ENCODE peak calls at places on chromosomes 12 and 14, in ten cellular contexts. L is stimulated activated CD8-positive, alpha-beta memory T cell treated with anti-CD3 and anti-CD28 coated beads, Interleukin-2, amount 100 ng/mL, for 1 hour; A is left cardiac atrium; P is activated naive CD4-positive, alpha-beta T cell; C is EL; X is fibroblast of the conjunctiva; Y is T-helper 1 cell; I is SW 1271; H is stimulated activated CD4-positive, alpha-beta T cell treated with anti-CD3 and anti-CD28 coated beads, Interleukin-15, amount 100 ng/mL, for 1 hour; T is fibroblast of the aortic adventitia. S is an unnamed sample.

GRCh38 chr12:68240975-68241374 is 12.4 kb downstream of the IL22 start:
- DNase-seq in C (peak), Y (no peak), T (peak), I (no peak), P (no peak), A (no peak), X (no peak), H (no peak), L (no peak), S (no peak)

GRCh38 chr12:25126086-25126485 is 68.9 kb downstream of the DNAI7 start:
- DNase-seq in L (no peak), T (no peak), A (no peak), Y (no peak), I (no peak), P (no peak), H (no peak), C (no peak), X (no peak), S (no peak)

GRCh38 chr12:23964812-23965211 is 15.3 kb upstream of the SOX5 start:
- DNase-seq in A (no peak), H (no peak), Y (no peak), T (no peak), L (no peak), X (no peak), C (no peak), P (no peak), I (no peak), S (no peak)

GRCh38 chr12:82517027-82517426 is 158.7 kb downstream of the METTL25 start:
- DNase-seq in C (peak), L (no peak), H (no peak), X (no peak), A (no peak), P (no peak), I (no peak), Y (no peak), T (no peak), S (peak)

GRCh38 chr14:64841121-64841611 is 38.5 kb downstream of the SPTB start:
- DNase-seq in C (peak), P (no peak), Y (no peak), I (peak), T (peak), X (peak), A (no peak), H (no peak), L (no peak), S (peak)

GRCh38 chr14:33617154-33617553 is 333.7 kb downstream of the EGLN3 start:
- DNase-seq in A (no peak), I (no peak), L (no peak), P (no peak), H (no peak), X (peak), T (peak), C (peak), Y (no peak), S (no peak)

GRCh38 chr14:72826039-72826438 is 67.9 kb downstream of the DPF3 start:
- DNase-seq in P (no peak), T (no peak), C (no peak), Y (no peak), X (no peak), I (no peak), H (no peak), L (no peak), A (no peak), S (no peak)

GRCh38 chr12:71158361-71158882 is 623 bp upstream of the TSPAN8 start:
- DNase-seq in C (no peak), X (no peak), T (peak), A (no peak), Y (no peak), P (no peak), H (no peak), L (no peak), I (no peak), S (peak)

GRCh38 chr14:100072783-100073346 is 7.6 kb downstream of the EVL start:
- DNase-seq in C (no peak), H (no peak), I (no peak), L (no peak), P (no peak), T (no peak), Y (peak), X (no peak), A (no peak), S (no peak)

GRCh38 chr14:32047791-32048190 is 29.3 kb upstream of the ARHGAP5 start:
- DNase-seq in I (no peak), H (no peak), T (no peak), Y (no peak), C (peak), L (no peak), A (no peak), P (no peak), X (no peak), S (no peak)

GRCh38 chr12:27754795-27755194 is 25.2 kb upstream of the KLHL42 start:
- DNase-seq in H (no peak), C (no peak), A (no peak), Y (no peak), P (no peak), T (no peak), L (no peak), I (no peak), X (no peak), S (no peak)

GRCh38 chr12:105888696-105889095 is 250.1 kb downstream of the NUAK1 start:
- DNase-seq in T (peak), P (no peak), H (no peak), C (no peak), Y (no peak), L (no peak), X (no peak), A (no peak), I (no peak), S (no peak)

GRCh38 chr12:26374934-26375333 is 179.6 kb downstream of the SSPN start:
- DNase-seq in H (no peak), Y (no peak), L (no peak), T (peak), I (no peak), A (no peak), P (no peak), C (no peak), X (no peak), S (no peak)